ENCODE peak calls at places on chromosomes 16 and 17, in six cellular contexts. One of them, this sample, is unnamed.

GRCh38 chr16:17271687-17272086 is 199.1 kb downstream of the XYLT1 start:
- DNase-seq in Calu3: peak
- DNase-seq in CD4-positive, CD25-positive, alpha-beta regulatory T cell: no peak
- DNase-seq in NCI-H2081: no peak
- DNase-seq in AML-193: no peak
- DNase-seq in T-helper 2 cell: no peak
- DNase-seq in this sample: no peak

GRCh38 chr17:67785122-67785477 is 40.2 kb upstream of the BPTF start:
- DNase-seq in Calu3: no peak
- DNase-seq in CD4-positive, CD25-positive, alpha-beta regulatory T cell: no peak
- DNase-seq in NCI-H2081: no peak
- DNase-seq in AML-193: no peak
- DNase-seq in T-helper 2 cell: no peak
- DNase-seq in this sample: no peak

GRCh38 chr17:56597495-56597990 is 4.0 kb downstream of the NOG start:
- DNase-seq in Calu3: peak
- DNase-seq in CD4-positive, CD25-positive, alpha-beta regulatory T cell: no peak
- DNase-seq in NCI-H2081: no peak
- DNase-seq in AML-193: no peak
- DNase-seq in T-helper 2 cell: no peak
- DNase-seq in this sample: no peak

GRCh38 chr17:82710499-82711232 is 5.8 kb upstream of the FN3KRP start:
- DNase-seq in Calu3: no peak
- DNase-seq in CD4-positive, CD25-positive, alpha-beta regulatory T cell: no peak
- DNase-seq in NCI-H2081: no peak
- DNase-seq in AML-193: no peak
- DNase-seq in T-helper 2 cell: no peak
- DNase-seq in this sample: no peak

GRCh38 chr16:72819345-72819744 is 228.6 kb downstream of the ZFHX3 start:
- DNase-seq in Calu3: no peak
- DNase-seq in CD4-positive, CD25-positive, alpha-beta regulatory T cell: no peak
- DNase-seq in NCI-H2081: no peak
- DNase-seq in AML-193: no peak
- DNase-seq in T-helper 2 cell: no peak
- DNase-seq in this sample: no peak

GRCh38 chr17:45873728-45874127 is 20.6 kb upstream of the MAPT start:
- DNase-seq in Calu3: no peak
- DNase-seq in CD4-positive, CD25-positive, alpha-beta regulatory T cell: peak
- DNase-seq in NCI-H2081: no peak
- DNase-seq in AML-193: no peak
- DNase-seq in T-helper 2 cell: peak
- DNase-seq in this sample: no peak

GRCh38 chr17:73532441-73532901 is 111.8 kb downstream of the SDK2 start:
- DNase-seq in Calu3: no peak
- DNase-seq in CD4-positive, CD25-positive, alpha-beta regulatory T cell: no peak
- DNase-seq in NCI-H2081: no peak
- DNase-seq in AML-193: no peak
- DNase-seq in T-helper 2 cell: no peak
- DNase-seq in this sample: no peak

GRCh38 chr16:56569971-56570370 is 5.1 kb downstream of the MT4 start:
- DNase-seq in Calu3: no peak
- DNase-seq in CD4-positive, CD25-positive, alpha-beta regulatory T cell: no peak
- DNase-seq in NCI-H2081: no peak
- DNase-seq in AML-193: no peak
- DNase-seq in T-helper 2 cell: no peak
- DNase-seq in this sample: no peak

GRCh38 chr16:69931631-69932030 is 19.5 kb upstream of the CLEC18A start:
- DNase-seq in Calu3: no peak
- DNase-seq in CD4-positive, CD25-positive, alpha-beta regulatory T cell: no peak
- DNase-seq in NCI-H2081: no peak
- DNase-seq in AML-193: no peak
- DNase-seq in T-helper 2 cell: no peak
- DNase-seq in this sample: no peak

GRCh38 chr17:40062347-40063033 is at the start of gene THRA:
- DNase-seq in Calu3: peak
- DNase-seq in CD4-positive, CD25-positive, alpha-beta regulatory T cell: peak
- DNase-seq in NCI-H2081: peak
- DNase-seq in AML-193: peak
- DNase-seq in T-helper 2 cell: peak
- DNase-seq in this sample: no peak

GRCh38 chr16:54266363-54266955 is 20.1 kb downstream of the IRX3 start:
- DNase-seq in Calu3: no peak
- DNase-seq in CD4-positive, CD25-positive, alpha-beta regulatory T cell: no peak
- DNase-seq in NCI-H2081: no peak
- DNase-seq in AML-193: peak
- DNase-seq in T-helper 2 cell: no peak
- DNase-seq in this sample: no peak

GRCh38 chr16:70789231-70789926 is 11.6 kb downstream of the VAC14 start:
- DNase-seq in Calu3: no peak
- DNase-seq in CD4-positive, CD25-positive, alpha-beta regulatory T cell: no peak
- DNase-seq in NCI-H2081: no peak
- DNase-seq in AML-193: no peak
- DNase-seq in T-helper 2 cell: no peak
- DNase-seq in this sample: peak

GRCh38 chr16:86353185-86353584 is 157.1 kb upstream of the FOXF1 start:
- DNase-seq in Calu3: no peak
- DNase-seq in CD4-positive, CD25-positive, alpha-beta regulatory T cell: no peak
- DNase-seq in NCI-H2081: no peak
- DNase-seq in AML-193: no peak
- DNase-seq in T-helper 2 cell: no peak
- DNase-seq in this sample: no peak

GRCh38 chr17:63641678-63642077 is 19.5 kb downstream of the MAP3K3 start:
- DNase-seq in Calu3: no peak
- DNase-seq in CD4-positive, CD25-positive, alpha-beta regulatory T cell: no peak
- DNase-seq in NCI-H2081: no peak
- DNase-seq in AML-193: peak
- DNase-seq in T-helper 2 cell: no peak
- DNase-seq in this sample: no peak

GRCh38 chr16:83843657-83844056 is 35.9 kb downstream of the HSBP1 start:
- DNase-seq in Calu3: no peak
- DNase-seq in CD4-positive, CD25-positive, alpha-beta regulatory T cell: no peak
- DNase-seq in NCI-H2081: no peak
- DNase-seq in AML-193: peak
- DNase-seq in T-helper 2 cell: no peak
- DNase-seq in this sample: no peak

GRCh38 chr16:165218-165538 is 600 bp upstream of the HBM start:
- DNase-seq in Calu3: no peak
- DNase-seq in CD4-positive, CD25-positive, alpha-beta regulatory T cell: no peak
- DNase-seq in NCI-H2081: no peak
- DNase-seq in AML-193: no peak
- DNase-seq in T-helper 2 cell: no peak
- DNase-seq in this sample: no peak

GRCh38 chr16:22898874-22899348 is 84.9 kb downstream of the HS3ST2 start:
- DNase-seq in Calu3: peak
- DNase-seq in CD4-positive, CD25-positive, alpha-beta regulatory T cell: peak
- DNase-seq in NCI-H2081: peak
- DNase-seq in AML-193: peak
- DNase-seq in T-helper 2 cell: peak
- DNase-seq in this sample: peak

GRCh38 chr17:70407501-70407900 is 238.2 kb downstream of the KCNJ2 start:
- DNase-seq in Calu3: no peak
- DNase-seq in CD4-positive, CD25-positive, alpha-beta regulatory T cell: no peak
- DNase-seq in NCI-H2081: no peak
- DNase-seq in AML-193: no peak
- DNase-seq in T-helper 2 cell: no peak
- DNase-seq in this sample: no peak

GRCh38 chr17:29279397-29280070 is 14.4 kb downstream of the NUFIP2 start:
- DNase-seq in Calu3: no peak
- DNase-seq in CD4-positive, CD25-positive, alpha-beta regulatory T cell: no peak
- DNase-seq in NCI-H2081: no peak
- DNase-seq in AML-193: no peak
- DNase-seq in T-helper 2 cell: no peak
- DNase-seq in this sample: no peak

GRCh38 chr17:34400301-34400931 is 37.4 kb upstream of the CCL1 start:
- DNase-seq in Calu3: no peak
- DNase-seq in CD4-positive, CD25-positive, alpha-beta regulatory T cell: peak
- DNase-seq in NCI-H2081: no peak
- DNase-seq in AML-193: no peak
- DNase-seq in T-helper 2 cell: no peak
- DNase-seq in this sample: no peak

GRCh38 chr16:74720579-74720978 is 19.9 kb upstream of the MLKL start:
- DNase-seq in Calu3: no peak
- DNase-seq in CD4-positive, CD25-positive, alpha-beta regulatory T cell: no peak
- DNase-seq in NCI-H2081: no peak
- DNase-seq in AML-193: no peak
- DNase-seq in T-helper 2 cell: no peak
- DNase-seq in this sample: no peak

GRCh38 chr17:42780816-42781638 is 617 bp downstream of the WNK4 start:
- DNase-seq in Calu3: no peak
- DNase-seq in CD4-positive, CD25-positive, alpha-beta regulatory T cell: no peak
- DNase-seq in NCI-H2081: no peak
- DNase-seq in AML-193: no peak
- DNase-seq in T-helper 2 cell: no peak
- DNase-seq in this sample: no peak

GRCh38 chr17:30380106-30380420 is 1.3 kb downstream of the CPD start:
- DNase-seq in Calu3: no peak
- DNase-seq in CD4-positive, CD25-positive, alpha-beta regulatory T cell: peak
- DNase-seq in NCI-H2081: no peak
- DNase-seq in AML-193: peak
- DNase-seq in T-helper 2 cell: no peak
- DNase-seq in this sample: no peak

GRCh38 chr16:23452221-23452571 is 793 bp downstream of the COG7 start:
- DNase-seq in Calu3: no peak
- DNase-seq in CD4-positive, CD25-positive, alpha-beta regulatory T cell: no peak
- DNase-seq in NCI-H2081: no peak
- DNase-seq in AML-193: no peak
- DNase-seq in T-helper 2 cell: no peak
- DNase-seq in this sample: no peak

GRCh38 chr17:80086081-80086480 is 15.3 kb upstream of the GAA start:
- DNase-seq in Calu3: no peak
- DNase-seq in CD4-positive, CD25-positive, alpha-beta regulatory T cell: no peak
- DNase-seq in NCI-H2081: peak
- DNase-seq in AML-193: no peak
- DNase-seq in T-helper 2 cell: no peak
- DNase-seq in this sample: no peak

GRCh38 chr17:57597531-57598453 is 147.3 kb downstream of the CCDC182 start:
- DNase-seq in Calu3: peak
- DNase-seq in CD4-positive, CD25-positive, alpha-beta regulatory T cell: peak
- DNase-seq in NCI-H2081: peak
- DNase-seq in AML-193: peak
- DNase-seq in T-helper 2 cell: no peak
- DNase-seq in this sample: peak

This sample was measured in AG09319.